ENCODE peak calls at places on chromosome 17, in eight cellular contexts. U, L, P, A, N, X, D and J are unnamed samples.

GRCh38 chr17:5877948-5878347 is 192.2 kb upstream of the WSCD1 start:
- DNase-seq in U (peak; percentile 4), L (no peak), P (peak; percentile 11), A (no peak), N (peak; percentile 22), X (no peak), D (no peak), J (no peak)

GRCh38 chr17:38464723-38465419 is 36.6 kb downstream of the ARHGAP23 start:
- DNase-seq in U (peak; percentile 96), L (peak; percentile 94), P (peak; percentile 97), A (no peak), N (peak; percentile 97), X (peak; percentile 96), D (peak; percentile 81), J (peak; percentile 47)

GRCh38 chr17:41773190-41773588 is 13.3 kb downstream of the JUP start:
- DNase-seq in U (peak; percentile 64), L (peak; percentile 84), P (peak; percentile 93), A (no peak), N (peak; percentile 87), X (peak; percentile 92), D (peak; percentile 90), J (peak; percentile 72)

GRCh38 chr17:71071837-71072236 is 902.5 kb downstream of the KCNJ2 start:
- DNase-seq in U (peak; percentile 91), L (peak; percentile 96), P (peak; percentile 99), A (no peak), N (peak; percentile 99), X (peak; percentile 100), D (peak; percentile 92), J (no peak)

GRCh38 chr17:51961689-51962088 is 196.8 kb downstream of the CA10 start:
- DNase-seq in U (no peak), L (no peak), P (no peak), A (no peak), N (no peak), X (no peak), D (peak; percentile 23), J (no peak)

GRCh38 chr17:33725675-33726271 is 432.7 kb upstream of the ASIC2 start:
- DNase-seq in U (peak; percentile 14), L (no peak), P (peak; percentile 37), A (no peak), N (no peak), X (peak; percentile 1), D (peak; percentile 43), J (peak; percentile 76)

GRCh38 chr17:81412490-81413093 is 17.3 kb downstream of the BAHCC1 start:
- DNase-seq in U (no peak), L (no peak), P (peak; percentile 76), A (no peak), N (no peak), X (peak; percentile 52), D (no peak), J (no peak)

GRCh38 chr17:67227488-67227887 is 17.5 kb downstream of the HELZ start:
- DNase-seq in U (peak; percentile 73), L (peak; percentile 45), P (no peak), A (no peak), N (no peak), X (peak; percentile 46), D (no peak), J (no peak)

GRCh38 chr17:74964988-74965622 is 7.5 kb downstream of the HID1 start:
- DNase-seq in U (no peak), L (no peak), P (no peak), A (no peak), N (no peak), X (no peak), D (no peak), J (no peak)

GRCh38 chr17:42509916-42510315 is 26.1 kb upstream of the NAGLU start:
- DNase-seq in U (no peak), L (no peak), P (no peak), A (no peak), N (no peak), X (no peak), D (no peak), J (no peak)

GRCh38 chr17:75730065-75730464 is 8.8 kb downstream of the ITGB4 start:
- DNase-seq in U (no peak), L (no peak), P (no peak), A (no peak), N (no peak), X (no peak), D (no peak), J (no peak)

GRCh38 chr17:36534881-36535668 is at the start of gene PIGW:
- DNase-seq in U (peak; percentile 82), L (peak; percentile 86), P (peak; percentile 89), A (peak; percentile 90), N (peak; percentile 92), X (peak; percentile 89), D (peak; percentile 96), J (peak; percentile 92)

GRCh38 chr17:56110463-56111138 is 42.7 kb upstream of the ANKFN1 start:
- DNase-seq in U (no peak), L (no peak), P (no peak), A (no peak), N (no peak), X (no peak), D (peak; percentile 22), J (no peak)

GRCh38 chr17:27049104-27049784 is 244.7 kb upstream of the WSB1 start:
- DNase-seq in U (no peak), L (no peak), P (peak; percentile 78), A (no peak), N (no peak), X (no peak), D (no peak), J (no peak)

GRCh38 chr17:46770818-46771600 is 47.5 kb downstream of the WNT3 start:
- DNase-seq in U (no peak), L (peak; percentile 31), P (peak; percentile 36), A (peak; percentile 33), N (peak; percentile 29), X (peak; percentile 48), D (peak; percentile 76), J (peak; percentile 70)

GRCh38 chr17:38508570-38508950 is 80.3 kb downstream of the ARHGAP23 start:
- DNase-seq in U (no peak), L (no peak), P (no peak), A (no peak), N (no peak), X (no peak), D (no peak), J (no peak)

GRCh38 chr17:79840204-79840988 is 1.2 kb upstream of the CBX4 start:
- DNase-seq in U (peak; percentile 69), L (peak; percentile 59), P (no peak), A (no peak), N (peak; percentile 28), X (no peak), D (peak; percentile 54), J (peak; percentile 74)

GRCh38 chr17:22138861-22139469 is 446.6 kb downstream of the KCNJ18 start:
- DNase-seq in U (no peak), L (no peak), P (peak; percentile 53), A (no peak), N (no peak), X (no peak), D (no peak), J (no peak)

GRCh38 chr17:40448639-40449261 is 5.5 kb downstream of the IGFBP4 start:
- DNase-seq in U (peak; percentile 45), L (peak; percentile 61), P (no peak), A (no peak), N (no peak), X (no peak), D (peak; percentile 93), J (no peak)

GRCh38 chr17:77494664-77495435 is 354.1 kb downstream of the SEC14L1 start:
- DNase-seq in U (peak; percentile 82), L (peak; percentile 48), P (peak; percentile 71), A (peak; percentile 25), N (peak; percentile 72), X (peak; percentile 50), D (peak; percentile 77), J (peak; percentile 83)

GRCh38 chr17:57994436-57994835 is 6.4 kb upstream of the VEZF1 start:
- DNase-seq in U (no peak), L (peak; percentile 60), P (no peak), A (no peak), N (no peak), X (no peak), D (no peak), J (no peak)

GRCh38 chr17:73695035-73695738 is 50.9 kb upstream of the SDK2 start:
- DNase-seq in U (no peak), L (no peak), P (no peak), A (peak; percentile 5), N (no peak), X (no peak), D (no peak), J (no peak)

GRCh38 chr17:65022751-65023421 is 33.7 kb downstream of the GNA13 start:
- DNase-seq in U (peak; percentile 45), L (peak; percentile 91), P (peak; percentile 19), A (no peak), N (peak; percentile 68), X (peak; percentile 87), D (no peak), J (no peak)